ENCODE peak calls at places on chromosomes 3 and 15, in eight cellular contexts. One of them, this sample, is unnamed.

GRCh38 chr3:77281721-77282120 is 241.8 kb downstream of the ROBO2 start:
- DNase-seq in esophagus muscularis mucosa: no peak
- DNase-seq in stimulated activated CD4-positive, alpha-beta T cell treated with anti-CD3 and anti-CD28 coated beads, Interleukin-2, amount 100 ng/mL, for 24 hours: no peak
- DNase-seq in NCI-H1930: no peak
- DNase-seq in NCI-H345: no peak
- DNase-seq in astrocyte: no peak
- DNase-seq in naive thymus-derived CD4-positive, alpha-beta T cell: no peak
- DNase-seq in kidney: no peak
- DNase-seq in this sample: no peak

GRCh38 chr3:178195824-178196223 is 340.4 kb upstream of the KCNMB2 start:
- DNase-seq in esophagus muscularis mucosa: no peak
- DNase-seq in stimulated activated CD4-positive, alpha-beta T cell treated with anti-CD3 and anti-CD28 coated beads, Interleukin-2, amount 100 ng/mL, for 24 hours: no peak
- DNase-seq in NCI-H1930: no peak
- DNase-seq in NCI-H345: no peak
- DNase-seq in astrocyte: peak
- DNase-seq in naive thymus-derived CD4-positive, alpha-beta T cell: no peak
- DNase-seq in kidney: no peak
- DNase-seq in this sample: no peak

GRCh38 chr3:141498592-141499223 is 11.9 kb downstream of the RASA2 start:
- DNase-seq in esophagus muscularis mucosa: no peak
- DNase-seq in stimulated activated CD4-positive, alpha-beta T cell treated with anti-CD3 and anti-CD28 coated beads, Interleukin-2, amount 100 ng/mL, for 24 hours: peak
- DNase-seq in NCI-H1930: no peak
- DNase-seq in NCI-H345: no peak
- DNase-seq in astrocyte: no peak
- DNase-seq in naive thymus-derived CD4-positive, alpha-beta T cell: peak
- DNase-seq in kidney: peak
- DNase-seq in this sample: no peak

GRCh38 chr3:129119365-129120100 is 2.1 kb downstream of the RAB43 start:
- DNase-seq in esophagus muscularis mucosa: no peak
- DNase-seq in stimulated activated CD4-positive, alpha-beta T cell treated with anti-CD3 and anti-CD28 coated beads, Interleukin-2, amount 100 ng/mL, for 24 hours: peak
- DNase-seq in NCI-H1930: no peak
- DNase-seq in NCI-H345: no peak
- DNase-seq in astrocyte: no peak
- DNase-seq in naive thymus-derived CD4-positive, alpha-beta T cell: no peak
- DNase-seq in kidney: no peak
- DNase-seq in this sample: no peak

GRCh38 chr3:99413504-99413903 is 224.9 kb upstream of the COL8A1 start:
- DNase-seq in esophagus muscularis mucosa: no peak
- DNase-seq in stimulated activated CD4-positive, alpha-beta T cell treated with anti-CD3 and anti-CD28 coated beads, Interleukin-2, amount 100 ng/mL, for 24 hours: no peak
- DNase-seq in NCI-H1930: no peak
- DNase-seq in NCI-H345: no peak
- DNase-seq in astrocyte: peak
- DNase-seq in naive thymus-derived CD4-positive, alpha-beta T cell: no peak
- DNase-seq in kidney: no peak
- DNase-seq in this sample: no peak

GRCh38 chr3:95172144-95172543 is 1109.3 kb downstream of the NSUN3 start:
- DNase-seq in esophagus muscularis mucosa: no peak
- DNase-seq in stimulated activated CD4-positive, alpha-beta T cell treated with anti-CD3 and anti-CD28 coated beads, Interleukin-2, amount 100 ng/mL, for 24 hours: no peak
- DNase-seq in NCI-H1930: no peak
- DNase-seq in NCI-H345: no peak
- DNase-seq in astrocyte: no peak
- DNase-seq in naive thymus-derived CD4-positive, alpha-beta T cell: no peak
- DNase-seq in kidney: no peak
- DNase-seq in this sample: no peak

GRCh38 chr3:149152420-149152819 is 23.0 kb downstream of the HPS3 start:
- DNase-seq in esophagus muscularis mucosa: no peak
- DNase-seq in stimulated activated CD4-positive, alpha-beta T cell treated with anti-CD3 and anti-CD28 coated beads, Interleukin-2, amount 100 ng/mL, for 24 hours: no peak
- DNase-seq in NCI-H1930: no peak
- DNase-seq in NCI-H345: peak
- DNase-seq in astrocyte: peak
- DNase-seq in naive thymus-derived CD4-positive, alpha-beta T cell: no peak
- DNase-seq in kidney: no peak
- DNase-seq in this sample: no peak

GRCh38 chr3:111799951-111800350 is 59.1 kb upstream of the PHLDB2 start:
- DNase-seq in esophagus muscularis mucosa: no peak
- DNase-seq in stimulated activated CD4-positive, alpha-beta T cell treated with anti-CD3 and anti-CD28 coated beads, Interleukin-2, amount 100 ng/mL, for 24 hours: no peak
- DNase-seq in NCI-H1930: no peak
- DNase-seq in NCI-H345: no peak
- DNase-seq in astrocyte: no peak
- DNase-seq in naive thymus-derived CD4-positive, alpha-beta T cell: no peak
- DNase-seq in kidney: no peak
- DNase-seq in this sample: no peak

GRCh38 chr3:60636846-60637245 is 614.4 kb downstream of the FHIT start:
- DNase-seq in esophagus muscularis mucosa: no peak
- DNase-seq in stimulated activated CD4-positive, alpha-beta T cell treated with anti-CD3 and anti-CD28 coated beads, Interleukin-2, amount 100 ng/mL, for 24 hours: no peak
- DNase-seq in NCI-H1930: no peak
- DNase-seq in NCI-H345: no peak
- DNase-seq in astrocyte: peak
- DNase-seq in naive thymus-derived CD4-positive, alpha-beta T cell: no peak
- DNase-seq in kidney: no peak
- DNase-seq in this sample: no peak

GRCh38 chr15:76866716-76867321 is 38.3 kb downstream of the SCAPER start:
- DNase-seq in esophagus muscularis mucosa: no peak
- DNase-seq in stimulated activated CD4-positive, alpha-beta T cell treated with anti-CD3 and anti-CD28 coated beads, Interleukin-2, amount 100 ng/mL, for 24 hours: no peak
- DNase-seq in NCI-H1930: no peak
- DNase-seq in NCI-H345: peak
- DNase-seq in astrocyte: peak
- DNase-seq in naive thymus-derived CD4-positive, alpha-beta T cell: peak
- DNase-seq in kidney: no peak
- DNase-seq in this sample: peak

GRCh38 chr3:23735575-23736326 is 70.0 kb upstream of the UBE2E1 start:
- DNase-seq in esophagus muscularis mucosa: no peak
- DNase-seq in stimulated activated CD4-positive, alpha-beta T cell treated with anti-CD3 and anti-CD28 coated beads, Interleukin-2, amount 100 ng/mL, for 24 hours: no peak
- DNase-seq in NCI-H1930: no peak
- DNase-seq in NCI-H345: peak
- DNase-seq in astrocyte: no peak
- DNase-seq in naive thymus-derived CD4-positive, alpha-beta T cell: no peak
- DNase-seq in kidney: no peak
- DNase-seq in this sample: peak

GRCh38 chr3:124131158-124132115 is 139.5 kb upstream of the ROPN1 start:
- DNase-seq in esophagus muscularis mucosa: peak
- DNase-seq in stimulated activated CD4-positive, alpha-beta T cell treated with anti-CD3 and anti-CD28 coated beads, Interleukin-2, amount 100 ng/mL, for 24 hours: no peak
- DNase-seq in NCI-H1930: no peak
- DNase-seq in NCI-H345: no peak
- DNase-seq in astrocyte: no peak
- DNase-seq in naive thymus-derived CD4-positive, alpha-beta T cell: no peak
- DNase-seq in kidney: no peak
- DNase-seq in this sample: no peak

GRCh38 chr15:75712668-75713337 is at the start of gene CSPG4:
- DNase-seq in esophagus muscularis mucosa: no peak
- DNase-seq in stimulated activated CD4-positive, alpha-beta T cell treated with anti-CD3 and anti-CD28 coated beads, Interleukin-2, amount 100 ng/mL, for 24 hours: no peak
- DNase-seq in NCI-H1930: no peak
- DNase-seq in NCI-H345: no peak
- DNase-seq in astrocyte: peak
- DNase-seq in naive thymus-derived CD4-positive, alpha-beta T cell: no peak
- DNase-seq in kidney: no peak
- DNase-seq in this sample: peak

GRCh38 chr15:72599855-72600464 is 54.5 kb upstream of the GOLGA6B start:
- DNase-seq in esophagus muscularis mucosa: no peak
- DNase-seq in stimulated activated CD4-positive, alpha-beta T cell treated with anti-CD3 and anti-CD28 coated beads, Interleukin-2, amount 100 ng/mL, for 24 hours: peak
- DNase-seq in NCI-H1930: no peak
- DNase-seq in NCI-H345: peak
- DNase-seq in astrocyte: peak
- DNase-seq in naive thymus-derived CD4-positive, alpha-beta T cell: peak
- DNase-seq in kidney: no peak
- DNase-seq in this sample: peak